ENCODE peak calls at places on chromosomes 16 and 17, in nine cellular contexts. S is mesothelial cell of epicardium, D is stomach, N is progenitor cell of endocrine pancreas, O is CD14-positive monocyte, P is ovary, R is left lung, T is Peyer's patch, F is ascending aorta. Y is an unnamed sample.

GRCh38 chr17:7807206-7807605 is 26.8 kb upstream of the KDM6B start:
- DNase-seq in S (no peak), D (no peak), N (no peak), O (no peak), P (no peak), R (no peak), T (no peak), F (no peak), Y (no peak)

GRCh38 chr17:58242171-58242784 is 3.9 kb downstream of the LPO start:
- DNase-seq in S (no peak), D (no peak), N (no peak), O (no peak), P (no peak), R (no peak), T (no peak), F (no peak), Y (no peak)

GRCh38 chr16:82641336-82641984 is 14.7 kb downstream of the CDH13 start:
- DNase-seq in S (no peak), D (no peak), N (no peak), O (no peak), P (no peak), R (no peak), T (no peak), F (no peak), Y (no peak)

GRCh38 chr16:55042556-55043432 is 112.1 kb downstream of the IRX5 start:
- DNase-seq in S (no peak), D (no peak), N (no peak), O (no peak), P (no peak), R (no peak), T (no peak), F (peak; percentile 34), Y (no peak)

GRCh38 chr17:49624896-49625295 is 49.2 kb downstream of the NXPH3 start:
- DNase-seq in S (no peak), D (no peak), N (no peak), O (no peak), P (no peak), R (no peak), T (no peak), F (peak; percentile 78), Y (no peak)

GRCh38 chr17:31595076-31595475 is 203.6 kb downstream of the RAB11FIP4 start:
- DNase-seq in S (no peak), D (no peak), N (no peak), O (no peak), P (no peak), R (no peak), T (no peak), F (no peak), Y (no peak)

GRCh38 chr16:8168016-8168415 is 422.3 kb downstream of the TMEM114 start:
- DNase-seq in S (no peak), D (no peak), N (no peak), O (no peak), P (no peak), R (no peak), T (no peak), F (no peak), Y (no peak)

GRCh38 chr17:68011199-68011665 is 15.0 kb upstream of the C17orf58 start:
- DNase-seq in S (no peak), D (peak; percentile 63), N (no peak), O (peak; percentile 60), P (no peak), R (peak; percentile 55), T (peak; percentile 69), F (no peak), Y (peak; percentile 45)

GRCh38 chr16:86669937-86670772 is 91.8 kb downstream of the FOXL1 start:
- DNase-seq in S (no peak), D (no peak), N (no peak), O (no peak), P (no peak), R (no peak), T (no peak), F (peak; percentile 81), Y (no peak)

GRCh38 chr16:13835357-13835756 is 84.6 kb upstream of the ERCC4 start:
- DNase-seq in S (no peak), D (no peak), N (no peak), O (no peak), P (no peak), R (no peak), T (no peak), F (no peak), Y (no peak)

GRCh38 chr16:2475413-2476344 is 752 bp downstream of the TBC1D24 start:
- DNase-seq in S (no peak), D (peak; percentile 53), N (no peak), O (no peak), P (peak; percentile 34), R (no peak), T (no peak), F (no peak), Y (no peak)

GRCh38 chr16:66699898-66700297 is 3.4 kb upstream of the CMTM4 start:
- DNase-seq in S (no peak), D (no peak), N (no peak), O (no peak), P (no peak), R (no peak), T (no peak), F (no peak), Y (no peak)

GRCh38 chr16:66698046-66698445 is 1.5 kb upstream of the CMTM4 start:
- DNase-seq in S (no peak), D (no peak), N (no peak), O (no peak), P (no peak), R (no peak), T (no peak), F (no peak), Y (no peak)

GRCh38 chr16:66695474-66695934 is 1.0 kb downstream of the CMTM4 start:
- DNase-seq in S (no peak), D (no peak), N (no peak), O (no peak), P (no peak), R (no peak), T (no peak), F (no peak), Y (no peak)

GRCh38 chr16:66695935-66696668 is 441 bp downstream of the CMTM4 start:
- DNase-seq in S (peak; percentile 24), D (peak; percentile 73), N (peak; percentile 46), O (no peak), P (peak; percentile 46), R (peak; percentile 55), T (peak; percentile 86), F (peak; percentile 66), Y (peak; percentile 18)

DNA sequence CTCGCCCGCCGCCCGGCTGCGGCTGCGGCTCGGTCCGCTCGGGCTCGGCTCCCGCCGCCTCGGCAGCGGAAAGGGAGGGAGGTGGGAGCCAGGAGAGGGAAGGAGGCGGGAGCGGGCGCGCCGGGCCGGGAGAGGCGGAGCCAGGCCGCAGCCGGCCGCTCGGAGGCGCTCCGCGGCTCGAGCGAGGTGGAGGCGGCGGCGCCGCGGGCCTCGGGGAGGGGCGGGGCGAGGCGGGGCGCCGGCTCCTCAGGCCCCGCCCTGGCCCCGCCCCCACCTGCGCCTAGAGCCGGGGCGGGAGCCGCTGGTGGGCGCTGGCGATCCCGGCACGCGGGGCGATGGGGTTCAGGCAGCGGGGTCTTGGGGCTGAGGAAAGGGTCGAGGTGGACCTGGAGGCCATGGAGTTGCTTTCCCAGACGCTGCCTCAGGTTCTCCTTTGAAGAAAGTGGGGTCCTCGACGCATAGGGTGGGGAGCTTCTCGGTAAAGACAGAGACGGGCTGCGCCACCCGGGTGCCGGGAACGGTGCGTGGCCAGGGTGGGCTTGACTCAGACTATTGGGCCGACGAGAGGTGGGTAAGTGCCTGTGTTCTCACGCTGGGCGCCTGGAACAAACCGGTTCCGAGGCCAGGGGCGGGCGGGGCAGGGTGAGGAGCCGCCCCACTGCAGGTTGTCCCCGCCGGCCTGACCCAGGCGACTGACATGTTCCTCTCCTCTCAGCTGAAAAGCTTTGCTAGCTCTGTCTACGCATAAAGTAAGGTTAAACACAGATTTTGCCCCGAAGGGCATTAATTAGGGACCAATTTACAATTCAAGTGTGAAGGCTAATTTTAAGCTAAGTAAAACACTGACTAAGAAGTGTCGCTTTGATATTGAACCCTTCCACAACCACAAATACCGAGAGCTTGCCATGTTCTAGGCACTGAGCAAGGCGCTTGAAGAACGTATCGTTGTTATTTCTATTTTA is at the start of gene CMTM4:
- DNase-seq in S (peak; percentile 85), D (peak; percentile 91), N (peak; percentile 79), O (peak; percentile 74), P (peak; percentile 89), R (peak; percentile 89), T (peak; percentile 91), F (peak; percentile 90), Y (peak; percentile 76)
- TF ChIP-seq CTCF in S (no peak), D (peak; percentile 52), N (peak; percentile 37), O (no peak), P (peak; percentile 22), R (no peak), T (peak; percentile 43), F (no peak), Y (no peak)

GRCh38 chr16:25014500-25015147 is 545 bp downstream of the ARHGAP17 start:
- DNase-seq in S (peak; percentile 27), D (peak; percentile 45), N (peak; percentile 21), O (no peak), P (peak; percentile 62), R (peak; percentile 52), T (peak; percentile 72), F (peak; percentile 71), Y (peak; percentile 35)
- TF ChIP-seq CTCF in S (no peak), D (no peak), N (no peak), O (no peak), P (no peak), R (no peak), T (no peak), F (no peak), Y (no peak)

GRCh38 chr16:5604770-5605169 is 507.2 kb upstream of the EEF2KMT start:
- DNase-seq in S (no peak), D (no peak), N (no peak), O (no peak), P (no peak), R (no peak), T (no peak), F (no peak), Y (no peak)
- TF ChIP-seq CTCF in S (no peak), D (no peak), N (peak; percentile 61), O (no peak), P (no peak), R (no peak), T (peak; percentile 28), F (no peak), Y (no peak)

GRCh38 chr17:10875411-10875810 is 37.5 kb upstream of the PIRT start:
- DNase-seq in S (peak; percentile 32), D (no peak), N (peak; percentile 55), O (no peak), P (peak; percentile 28), R (no peak), T (no peak), F (no peak), Y (no peak)

GRCh38 chr17:10881959-10882358 is 44.1 kb upstream of the PIRT start:
- DNase-seq in S (no peak), D (no peak), N (no peak), O (no peak), P (no peak), R (no peak), T (no peak), F (no peak), Y (no peak)

GRCh38 chr17:10875984-10876555 is 38.2 kb upstream of the PIRT start:
- DNase-seq in S (no peak), D (peak; percentile 63), N (peak; percentile 62), O (no peak), P (peak; percentile 20), R (no peak), T (peak; percentile 56), F (peak; percentile 67), Y (no peak)

DNA sequence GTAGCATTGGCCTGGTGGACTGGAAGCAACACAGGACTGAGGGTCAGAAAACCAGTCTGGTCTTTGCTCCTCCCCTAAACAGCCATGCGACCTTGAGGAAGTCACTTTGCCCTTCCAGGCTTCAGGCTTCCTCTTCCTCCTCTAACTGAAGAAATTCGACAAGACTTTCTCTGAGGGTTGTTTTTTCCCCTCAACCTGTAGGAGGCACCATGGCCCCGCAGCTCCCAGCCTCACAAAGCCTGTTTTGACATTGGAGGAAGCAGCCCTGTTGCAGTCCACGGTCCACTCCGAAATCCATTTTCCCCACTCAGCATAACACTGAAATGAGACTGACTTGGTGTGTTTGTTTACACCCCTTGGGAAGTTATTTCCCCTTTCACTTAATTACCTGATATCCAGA is 41.2 kb upstream of the PIRT start:
- DNase-seq in S (no peak), D (peak; percentile 50), N (peak; percentile 31), O (no peak), P (no peak), R (no peak), T (no peak), F (no peak), Y (no peak)
- TF ChIP-seq CTCF in S (no peak), D (peak; percentile 30), N (peak; percentile 75), O (no peak), P (no peak), R (no peak), T (no peak), F (no peak), Y (no peak)